ENCODE peak calls at places on chromosomes 3 and 15, in five cellular contexts. J, I, N, F and O are unnamed samples.

GRCh38 chr15:96171842-96172241 is 158.7 kb upstream of the NR2F2 start:
- DNase-seq in J (no peak), I (peak), N (no peak), F (no peak), O (no peak)

GRCh38 chr3:29385056-29385455 is 104.2 kb downstream of the RBMS3 start:
- DNase-seq in J (no peak), I (no peak), N (no peak), F (no peak), O (no peak)

GRCh38 chr15:29348308-29348914 is 78.8 kb upstream of the NSMCE3 start:
- DNase-seq in J (no peak), I (no peak), N (no peak), F (no peak), O (no peak)

GRCh38 chr3:25480811-25481210 is 52.7 kb downstream of the RARB start:
- DNase-seq in J (peak), I (no peak), N (no peak), F (no peak), O (no peak)

GRCh38 chr15:72472907-72473669 is 1.0 kb upstream of the ARIH1 start:
- DNase-seq in J (no peak), I (peak), N (no peak), F (no peak), O (no peak)

GRCh38 chr3:4750306-4751056 is 228.8 kb upstream of the BHLHE40 start:
- DNase-seq in J (peak), I (peak), N (no peak), F (no peak), O (no peak)

GRCh38 chr3:185508330-185508729 is 9.5 kb upstream of the TMEM41A start:
- DNase-seq in J (no peak), I (no peak), N (no peak), F (no peak), O (no peak)

GRCh38 chr15:95247068-95247984 is 1016.0 kb downstream of the MCTP2 start:
- DNase-seq in J (peak), I (peak), N (peak), F (no peak), O (no peak)

GRCh38 chr3:138344754-138345153 is 3.6 kb upstream of the MRAS start:
- DNase-seq in J (no peak), I (no peak), N (no peak), F (no peak), O (no peak)

GRCh38 chr3:151976211-151977050 is 103.0 kb downstream of the SUCNR1 start:
- DNase-seq in J (peak), I (peak), N (peak), F (peak), O (no peak)

GRCh38 chr3:181709537-181710279 is 2.0 kb upstream of the SOX2 start:
- DNase-seq in J (peak), I (peak), N (no peak), F (no peak), O (no peak)

GRCh38 chr3:102074951-102075350 is 225.6 kb downstream of the NFKBIZ start:
- DNase-seq in J (no peak), I (no peak), N (no peak), F (no peak), O (no peak)

GRCh38 chr3:21390136-21390535 is 360.9 kb downstream of the ZNF385D start:
- DNase-seq in J (no peak), I (peak), N (no peak), F (no peak), O (no peak)

GRCh38 chr15:73965730-73966103 is 26.4 kb downstream of the STOML1 start:
- DNase-seq in J (no peak), I (peak), N (no peak), F (no peak), O (no peak)

GRCh38 chr15:75713338-75713895 is 769 bp upstream of the CSPG4 start:
- DNase-seq in J (no peak), I (no peak), N (no peak), F (no peak), O (no peak)

GRCh38 chr15:77282333-77282732 is 137.6 kb downstream of the PEAK1 start:
- DNase-seq in J (peak), I (no peak), N (no peak), F (no peak), O (peak)

GRCh38 chr3:46584598-46585467 is 18.7 kb upstream of the LRRC2 start:
- DNase-seq in J (no peak), I (no peak), N (no peak), F (no peak), O (no peak)

GRCh38 chr15:82021992-82022391 is 23.8 kb downstream of the MEX3B start:
- DNase-seq in J (no peak), I (peak), N (no peak), F (no peak), O (no peak)

GRCh38 chr15:69823223-69823907 is 274.4 kb downstream of the TLE3 start:
- DNase-seq in J (peak), I (peak), N (no peak), F (no peak), O (no peak)

GRCh38 chr3:69442771-69443197 is 56.9 kb upstream of the FRMD4B start:
- DNase-seq in J (no peak), I (no peak), N (no peak), F (no peak), O (no peak)

GRCh38 chr3:109081746-109082510 is 36.0 kb downstream of the MORC1 start:
- DNase-seq in J (peak), I (peak), N (peak), F (no peak), O (peak)

GRCh38 chr3:137946341-137946973 is 63.5 kb upstream of the CLDN18 start:
- DNase-seq in J (peak), I (peak), N (no peak), F (no peak), O (peak)

GRCh38 chr3:62938583-62938982 is 63.4 kb upstream of the CADPS start:
- DNase-seq in J (no peak), I (no peak), N (no peak), F (no peak), O (no peak)

GRCh38 chr3:110383356-110383755 is 688.3 kb upstream of the NECTIN3 start:
- DNase-seq in J (no peak), I (no peak), N (no peak), F (no peak), O (no peak)

DNA sequence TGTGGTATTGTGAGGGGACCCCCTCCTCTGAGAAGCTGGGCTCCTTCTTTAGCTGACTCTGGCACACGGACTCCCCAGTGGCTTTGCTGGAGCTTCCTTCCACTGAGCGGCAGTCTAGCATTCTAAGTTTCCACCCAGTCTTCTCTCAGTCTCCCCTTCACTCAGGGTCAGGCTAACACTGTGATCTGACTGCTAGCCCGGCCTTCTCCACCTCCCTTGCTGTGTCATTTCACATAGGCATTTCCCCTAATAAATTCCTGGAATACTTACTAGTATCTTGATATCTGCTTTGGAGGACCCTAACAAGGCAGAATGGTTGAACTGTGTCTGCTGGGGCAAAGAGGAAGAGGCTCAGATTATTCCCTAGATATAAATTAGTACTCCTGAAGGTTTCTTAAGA is 106.2 kb upstream of the THBS1 start:
- DNase-seq in J (peak), I (no peak), N (no peak), F (no peak), O (no peak)
- H3K27ac ChIP-seq in J (peak), I (no peak), N (no peak), F (no peak), O (no peak)

GRCh38 chr3:101036213-101036618 is 43.0 kb upstream of the ABI3BP start:
- DNase-seq in J (peak), I (peak), N (no peak), F (no peak), O (peak)
- H3K27ac ChIP-seq in J (peak), I (peak), N (no peak), F (no peak), O (no peak)

GRCh38 chr15:52232327-52232726 is 41.1 kb upstream of the GNB5 start:
- DNase-seq in J (no peak), I (no peak), N (no peak), F (no peak), O (no peak)

GRCh38 chr15:52230073-52230472 is 38.9 kb upstream of the GNB5 start:
- DNase-seq in J (no peak), I (no peak), N (no peak), F (no peak), O (no peak)

GRCh38 chr15:52236015-52236414 is 44.8 kb upstream of the GNB5 start:
- DNase-seq in J (no peak), I (no peak), N (no peak), F (no peak), O (no peak)

GRCh38 chr15:52234596-52235541 is 43.7 kb upstream of the GNB5 start:
- DNase-seq in J (no peak), I (no peak), N (no peak), F (no peak), O (no peak)

GRCh38 chr15:52233405-52233804 is 42.2 kb upstream of the GNB5 start:
- DNase-seq in J (no peak), I (no peak), N (no peak), F (no peak), O (no peak)
- H3K27ac ChIP-seq in J (no peak), I (no peak), N (no peak), F (no peak), O (no peak)

DNA sequence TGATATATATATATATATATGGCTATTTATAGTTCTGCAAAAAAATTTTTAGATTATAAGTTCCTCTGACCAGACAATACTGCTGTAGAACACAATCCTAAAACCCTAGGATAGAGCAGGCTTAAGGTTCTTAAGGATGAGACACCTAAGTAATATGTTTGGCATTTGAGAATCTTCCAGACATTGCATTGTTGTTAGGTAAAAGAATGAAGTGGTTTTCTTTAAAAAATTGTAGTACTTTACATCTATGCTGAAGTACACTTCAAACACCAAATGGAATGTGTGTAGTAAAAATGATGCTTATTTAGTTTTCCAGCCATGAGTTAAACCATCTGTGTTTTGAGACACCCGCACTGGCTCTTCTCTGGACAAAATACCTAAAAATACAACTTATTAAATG is 857.7 kb downstream of the OTOL1 start:
- DNase-seq in J (no peak), I (no peak), N (no peak), F (no peak), O (no peak)
- H3K27ac ChIP-seq in J (no peak), I (no peak), N (no peak), F (no peak), O (no peak)

GRCh38 chr3:129587061-129587460 is 19.4 kb downstream of the PLXND1 start:
- DNase-seq in J (no peak), I (no peak), N (no peak), F (no peak), O (no peak)

GRCh38 chr3:129582799-129583198 is 23.7 kb downstream of the PLXND1 start:
- DNase-seq in J (no peak), I (no peak), N (no peak), F (no peak), O (no peak)

GRCh38 chr3:129585949-129586657 is 20.4 kb downstream of the PLXND1 start:
- DNase-seq in J (no peak), I (no peak), N (no peak), F (no peak), O (no peak)

GRCh38 chr3:129583289-129583688 is 23.2 kb downstream of the PLXND1 start:
- DNase-seq in J (no peak), I (no peak), N (no peak), F (no peak), O (no peak)

GRCh38 chr3:129584631-129585030 is 21.8 kb downstream of the PLXND1 start:
- DNase-seq in J (no peak), I (no peak), N (no peak), F (no peak), O (no peak)
- H3K27ac ChIP-seq in J (no peak), I (no peak), N (no peak), F (no peak), O (no peak)

DNA sequence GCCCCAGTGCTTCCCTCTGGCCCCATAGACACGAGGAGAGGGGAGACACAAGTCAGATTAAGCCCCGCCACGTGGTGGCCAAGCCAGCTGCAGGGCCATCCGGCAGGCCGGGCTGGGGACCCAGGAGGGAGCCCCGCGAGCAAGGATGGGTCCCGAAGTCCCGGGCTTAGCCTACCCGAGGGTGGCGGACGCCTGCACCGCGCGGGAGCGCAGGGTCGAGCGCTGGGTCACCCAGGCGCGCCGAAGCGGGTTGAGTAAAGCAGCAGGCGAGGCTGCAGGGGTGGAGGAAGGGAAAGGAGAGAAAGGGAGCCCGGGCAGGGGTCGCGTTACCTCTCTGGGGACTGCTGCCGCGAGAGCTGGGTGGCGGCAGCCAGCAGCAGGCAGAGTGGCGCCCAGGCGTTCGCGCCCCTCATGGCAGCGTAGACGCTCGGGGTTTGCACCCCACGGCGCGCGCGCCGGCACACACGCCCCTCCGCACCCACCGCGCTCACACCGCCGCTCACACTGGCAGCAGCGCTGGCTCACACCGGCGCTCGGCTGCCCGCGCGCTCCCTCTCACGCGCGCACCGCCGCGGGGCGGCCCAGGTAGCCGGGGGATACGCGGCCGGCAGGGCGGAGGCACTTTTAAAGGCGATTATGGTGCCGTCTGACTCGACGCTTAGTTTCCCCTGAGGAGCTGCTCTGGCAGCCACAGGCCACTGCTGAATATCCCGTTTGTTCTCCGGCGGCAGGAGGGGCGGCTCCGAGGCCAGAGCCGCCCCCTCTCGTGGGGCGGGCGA is at the start of gene PCOLCE2:
- DNase-seq in J (peak), I (peak), N (no peak), F (no peak), O (peak)
- H3K27ac ChIP-seq in J (no peak), I (no peak), N (peak), F (peak), O (no peak)

GRCh38 chr3:105812194-105812586 is 56.6 kb downstream of the CBLB start:
- DNase-seq in J (no peak), I (peak), N (no peak), F (no peak), O (no peak)

GRCh38 chr3:105811518-105812193 is 57.2 kb downstream of the CBLB start:
- DNase-seq in J (no peak), I (no peak), N (no peak), F (no peak), O (no peak)

GRCh38 chr3:105807146-105807545 is 61.7 kb downstream of the CBLB start:
- DNase-seq in J (no peak), I (no peak), N (no peak), F (no peak), O (no peak)

GRCh38 chr3:105807701-105808100 is 61.1 kb downstream of the CBLB start:
- DNase-seq in J (no peak), I (no peak), N (no peak), F (no peak), O (no peak)

GRCh38 chr3:105809204-105809893 is 59.5 kb downstream of the CBLB start:
- DNase-seq in J (peak), I (no peak), N (no peak), F (no peak), O (no peak)
- H3K27ac ChIP-seq in J (no peak), I (no peak), N (no peak), F (no peak), O (no peak)

DNA sequence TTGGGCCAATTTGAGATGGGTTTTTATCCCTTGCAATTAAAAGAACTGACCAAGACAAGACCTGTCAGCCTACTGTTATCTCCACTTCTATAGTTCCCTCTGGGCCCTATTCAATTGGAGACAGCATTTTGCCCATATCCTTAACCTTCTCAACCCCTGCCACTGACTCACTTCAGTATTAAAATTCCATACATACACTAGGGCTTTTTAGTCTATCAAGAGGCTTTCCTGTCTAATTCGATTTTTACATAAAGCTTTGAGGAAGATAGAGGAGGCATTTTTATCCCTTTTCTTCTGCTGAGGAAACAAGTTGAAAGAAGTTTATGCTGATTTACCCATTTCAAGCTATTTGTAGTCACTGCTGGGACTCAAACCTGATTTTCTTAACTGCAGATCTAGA is 51.1 kb downstream of the GTF2E1 start:
- DNase-seq in J (peak), I (no peak), N (no peak), F (no peak), O (no peak)
- H3K27ac ChIP-seq in J (peak), I (no peak), N (no peak), F (no peak), O (no peak)